ENCODE peak calls at places on chromosomes 16 and 17, in four cellular contexts. Z is prostate gland, F is transverse colon, N is suprapubic skin. A is an unnamed sample.

GRCh38 chr16:86946396-86946795 is 368.0 kb downstream of the FOXL1 start:
- DNase-seq in Z (no peak), F (no peak), N (no peak), A (no peak)

GRCh38 chr16:2026461-2027023 is at the start of gene NHERF2:
- DNase-seq in Z (peak), F (peak), N (no peak), A (peak)

GRCh38 chr17:15742051-15742795 is 10.1 kb downstream of the TBC1D26 start:
- DNase-seq in Z (no peak), F (no peak), N (no peak), A (no peak)

GRCh38 chr16:19463468-19464315 is 46.0 kb downstream of the TMC5 start:
- DNase-seq in Z (no peak), F (no peak), N (no peak), A (no peak)

GRCh38 chr17:74431568-74432483 is at the start of gene GPRC5C:
- DNase-seq in Z (peak), F (peak), N (peak), A (peak)

GRCh38 chr16:68093816-68094613 is 8.8 kb downstream of the NFATC3 start:
- DNase-seq in Z (no peak), F (no peak), N (no peak), A (peak)

GRCh38 chr16:19437280-19437679 is 19.6 kb downstream of the TMC5 start:
- DNase-seq in Z (no peak), F (no peak), N (no peak), A (no peak)

GRCh38 chr17:82416771-82417170 is 1.4 kb upstream of the HEXD start:
- DNase-seq in Z (no peak), F (no peak), N (no peak), A (no peak)

GRCh38 chr17:40415390-40415789 is 2.3 kb downstream of the TOP2A start:
- DNase-seq in Z (no peak), F (no peak), N (no peak), A (peak)

GRCh38 chr17:46129302-46129701 is 63.9 kb downstream of the KANSL1 start:
- DNase-seq in Z (no peak), F (no peak), N (no peak), A (no peak)

GRCh38 chr16:85464342-85465305 is 148.5 kb upstream of the GSE1 start:
- DNase-seq in Z (no peak), F (no peak), N (no peak), A (no peak)

GRCh38 chr16:50152386-50152806 is 710 bp upstream of the TENT4B start:
- DNase-seq in Z (peak), F (peak), N (peak), A (peak)

GRCh38 chr17:59365383-59365981 is 34.0 kb downstream of the YPEL2 start:
- DNase-seq in Z (no peak), F (no peak), N (no peak), A (peak)

GRCh38 chr16:1535391-1536291 is 2.2 kb downstream of the TMEM204 start:
- DNase-seq in Z (no peak), F (no peak), N (no peak), A (no peak)

GRCh38 chr16:75402821-75403475 is 30.4 kb downstream of the CFDP1 start:
- DNase-seq in Z (no peak), F (no peak), N (no peak), A (peak)

GRCh38 chr16:26316683-26317464 is 625.1 kb downstream of the HS3ST4 start:
- DNase-seq in Z (no peak), F (no peak), N (no peak), A (peak)

GRCh38 chr16:81530814-81531213 is 86.2 kb downstream of the CMIP start:
- DNase-seq in Z (no peak), F (no peak), N (no peak), A (no peak)

GRCh38 chr17:79915850-79916430 is 76.7 kb upstream of the CBX4 start:
- DNase-seq in Z (no peak), F (peak), N (no peak), A (peak)

GRCh38 chr17:34665150-34665802 is 85.9 kb downstream of the TMEM132E start:
- DNase-seq in Z (no peak), F (no peak), N (no peak), A (peak)

GRCh38 chr16:81838794-81839193 is 59.7 kb downstream of the PLCG2 start:
- DNase-seq in Z (no peak), F (no peak), N (no peak), A (peak)

GRCh38 chr17:70184770-70185169 is 15.4 kb downstream of the KCNJ2 start:
- DNase-seq in Z (no peak), F (no peak), N (no peak), A (no peak)

GRCh38 chr17:64458756-64459155 is 9.8 kb downstream of the MILR1 start:
- DNase-seq in Z (no peak), F (no peak), N (no peak), A (no peak)

GRCh38 chr17:33751702-33752065 is 458.6 kb upstream of the ASIC2 start:
- DNase-seq in Z (no peak), F (no peak), N (no peak), A (no peak)

GRCh38 chr16:81831722-81832126 is 52.6 kb downstream of the PLCG2 start:
- DNase-seq in Z (peak), F (peak), N (no peak), A (peak)

GRCh38 chr17:61455754-61456681 is 3.8 kb downstream of the TBX4 start:
- DNase-seq in Z (no peak), F (no peak), N (peak), A (no peak)

GRCh38 chr16:19309178-19309577 is 23.6 kb downstream of the CLEC19A start:
- DNase-seq in Z (no peak), F (no peak), N (no peak), A (no peak)

GRCh38 chr17:9162275-9162985 is 141.1 kb downstream of the NTN1 start:
- DNase-seq in Z (no peak), F (no peak), N (no peak), A (no peak)

GRCh38 chr17:4204676-4205075 is 59.1 kb downstream of the ANKFY1 start:
- DNase-seq in Z (peak), F (peak), N (peak), A (no peak)

GRCh38 chr16:1909661-1910231 is 8.5 kb downstream of the HS3ST6 start:
- DNase-seq in Z (no peak), F (peak), N (no peak), A (peak)

GRCh38 chr17:78343099-78343432 is 16.8 kb downstream of the SOCS3 start:
- DNase-seq in Z (no peak), F (peak), N (peak), A (peak)

GRCh38 chr17:73192894-73193701 is at the start of gene COG1:
- DNase-seq in Z (peak), F (peak), N (peak), A (peak)

GRCh38 chr16:15593235-15593634 is 49.7 kb downstream of the MARF1 start:
- DNase-seq in Z (no peak), F (no peak), N (no peak), A (peak)

GRCh38 chr16:87657621-87658192 is 55.4 kb downstream of the JPH3 start:
- DNase-seq in Z (no peak), F (no peak), N (no peak), A (peak)

DNA sequence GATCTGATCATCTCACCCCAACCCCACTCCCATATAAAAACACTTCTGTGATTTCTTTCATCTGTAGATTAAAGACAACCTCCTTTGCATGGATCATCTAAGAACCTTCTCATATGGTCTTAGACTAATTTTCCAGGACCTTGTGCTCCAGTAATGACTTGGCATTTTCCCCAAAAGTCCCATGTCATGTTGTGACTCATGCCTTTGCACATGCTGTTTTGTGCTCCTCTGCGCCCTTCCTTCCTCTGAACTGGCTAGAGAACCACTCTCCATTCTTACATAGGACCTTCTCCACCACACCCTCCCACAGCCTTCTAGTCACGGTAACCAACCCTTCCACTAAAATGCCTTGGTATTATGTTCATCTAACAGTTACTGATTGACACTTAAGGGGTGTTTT is 99.5 kb upstream of the AXIN2 start:
- DNase-seq in Z (no peak), F (no peak), N (no peak), A (peak)
- TF ChIP-seq CTCF in Z (no peak), F (no peak), N (no peak), A (no peak)

GRCh38 chr17:30290696-30291570 is 811 bp downstream of the BLMH start:
- DNase-seq in Z (peak), F (peak), N (peak), A (peak)
- TF ChIP-seq POLR2A in Z (no peak), F (no peak), N (no peak), A (no peak)

GRCh38 chr17:67994827-67995567 is 1.3 kb downstream of the C17orf58 start:
- DNase-seq in Z (peak), F (no peak), N (no peak), A (peak)

GRCh38 chr17:67993998-67994361 is 2.3 kb downstream of the C17orf58 start:
- DNase-seq in Z (no peak), F (no peak), N (peak), A (no peak)

GRCh38 chr17:67995568-67996191 is 589 bp downstream of the C17orf58 start:
- DNase-seq in Z (peak), F (peak), N (peak), A (peak)

GRCh38 chr17:67992541-67993152 is 3.6 kb downstream of the C17orf58 start:
- DNase-seq in Z (peak), F (no peak), N (no peak), A (no peak)

GRCh38 chr17:67993153-67993997 is 2.9 kb downstream of the C17orf58 start:
- DNase-seq in Z (peak), F (peak), N (peak), A (peak)
- TF ChIP-seq CTCF in Z (peak), F (no peak), N (no peak), A (no peak)

GRCh38 chr17:5488752-5489151 is 2.4 kb downstream of the MIS12 start:
- DNase-seq in Z (peak), F (no peak), N (no peak), A (no peak)

GRCh38 chr17:5486206-5487124 is at the start of gene MIS12:
- DNase-seq in Z (peak), F (peak), N (peak), A (peak)

GRCh38 chr17:5481451-5481850 is 4.5 kb downstream of the DERL2 start:
- DNase-seq in Z (no peak), F (no peak), N (no peak), A (no peak)

DNA sequence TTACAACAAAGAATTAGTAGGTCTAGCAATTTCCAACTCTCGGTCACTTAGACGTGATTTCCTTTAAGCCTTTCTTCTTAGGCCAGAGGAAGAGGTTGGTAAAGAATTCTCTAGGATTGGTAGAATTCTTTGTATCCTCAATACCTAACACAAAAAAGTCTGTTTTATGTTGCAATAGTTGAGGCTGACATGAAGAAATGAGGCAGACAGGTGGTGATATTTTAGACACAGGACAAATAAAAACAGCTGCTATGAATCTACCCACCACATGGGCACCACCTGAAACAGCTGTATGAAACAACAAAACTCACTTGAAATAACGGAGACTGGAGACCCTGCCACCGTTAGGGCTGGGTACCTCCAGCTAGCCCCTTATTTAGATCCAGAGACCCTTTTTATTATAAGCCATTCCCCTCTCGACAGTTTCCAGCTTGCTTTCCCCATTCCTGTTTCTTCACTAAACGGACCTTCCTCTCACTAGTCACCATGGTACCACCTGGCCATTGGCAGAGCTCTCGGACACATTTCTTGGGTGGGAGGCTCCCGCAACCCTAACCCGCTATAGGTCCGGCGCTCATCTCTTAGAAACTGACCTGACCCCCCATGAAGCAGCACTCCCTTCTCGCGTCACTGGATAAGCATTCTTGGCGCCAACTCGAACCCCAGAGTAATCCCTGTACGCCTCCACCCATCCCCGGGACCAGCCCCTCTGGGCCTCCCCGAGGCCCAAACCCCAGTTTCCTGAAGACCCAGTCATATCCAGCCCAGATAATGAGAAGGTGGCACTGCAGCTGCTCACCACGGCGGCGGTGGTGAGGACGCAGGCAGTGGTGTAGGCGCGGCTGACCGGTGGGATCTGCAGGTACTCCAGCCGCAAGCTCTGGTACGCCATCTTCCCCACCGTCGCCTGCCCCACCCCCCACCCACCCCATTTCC is at the start of gene DERL2:
- DNase-seq in Z (peak), F (no peak), N (no peak), A (peak)
- TF ChIP-seq POLR2A in Z (no peak), F (no peak), N (peak), A (no peak)

DNA sequence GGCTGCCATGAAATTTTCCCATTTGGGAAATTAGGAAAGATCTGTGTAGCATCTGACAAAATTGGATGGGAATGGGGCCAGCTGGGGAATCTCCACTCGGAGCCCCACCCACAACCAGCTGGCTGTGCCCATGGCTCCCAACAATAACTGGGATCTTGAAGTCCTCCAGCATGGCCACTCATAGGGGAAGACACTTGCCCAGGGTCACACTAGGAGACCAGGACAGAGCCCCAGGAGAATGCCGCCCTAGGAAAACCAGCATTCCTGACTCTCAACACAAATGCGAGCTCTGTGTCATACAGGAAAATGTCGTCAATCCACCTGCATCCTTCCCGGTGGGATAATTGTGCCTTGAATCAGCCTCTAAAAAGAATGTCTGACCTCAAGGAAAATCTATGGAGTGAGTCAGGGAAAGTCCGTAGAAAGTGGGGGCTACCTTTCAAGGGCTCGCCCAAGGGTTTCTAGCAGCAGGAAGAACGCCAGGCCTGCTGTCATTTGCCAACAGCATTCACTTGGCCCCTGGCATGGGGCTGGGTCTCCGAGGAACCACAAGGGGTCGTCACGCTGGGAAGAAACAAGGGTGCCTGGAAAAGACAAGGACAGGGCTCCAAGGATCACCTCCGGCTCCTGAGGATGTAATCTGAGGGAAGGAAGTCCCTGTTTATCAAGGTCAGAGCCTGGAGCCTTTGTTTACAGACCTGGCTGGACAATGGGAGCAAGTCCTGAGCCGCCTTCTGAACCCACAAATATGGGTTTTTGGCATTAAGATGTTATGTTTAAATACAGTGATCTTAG is 15.9 kb downstream of the CDH5 start:
- DNase-seq in Z (no peak), F (no peak), N (no peak), A (no peak)
- TF ChIP-seq CTCF in Z (no peak), F (no peak), N (no peak), A (no peak)

GRCh38 chr16:10927497-10928112 is 14.7 kb downstream of the DEXI start:
- DNase-seq in Z (no peak), F (no peak), N (no peak), A (no peak)

GRCh38 chr16:10923650-10924214 is 18.5 kb downstream of the DEXI start:
- DNase-seq in Z (no peak), F (peak), N (no peak), A (no peak)

GRCh38 chr16:10926867-10927266 is 15.4 kb downstream of the DEXI start:
- DNase-seq in Z (no peak), F (no peak), N (no peak), A (no peak)

GRCh38 chr16:10923146-10923649 is 19.1 kb downstream of the DEXI start:
- DNase-seq in Z (no peak), F (no peak), N (no peak), A (no peak)

GRCh38 chr16:10926094-10926493 is 16.2 kb downstream of the DEXI start:
- DNase-seq in Z (no peak), F (no peak), N (no peak), A (no peak)
- TF ChIP-seq POLR2A in Z (no peak), F (no peak), N (no peak), A (no peak)

DNA sequence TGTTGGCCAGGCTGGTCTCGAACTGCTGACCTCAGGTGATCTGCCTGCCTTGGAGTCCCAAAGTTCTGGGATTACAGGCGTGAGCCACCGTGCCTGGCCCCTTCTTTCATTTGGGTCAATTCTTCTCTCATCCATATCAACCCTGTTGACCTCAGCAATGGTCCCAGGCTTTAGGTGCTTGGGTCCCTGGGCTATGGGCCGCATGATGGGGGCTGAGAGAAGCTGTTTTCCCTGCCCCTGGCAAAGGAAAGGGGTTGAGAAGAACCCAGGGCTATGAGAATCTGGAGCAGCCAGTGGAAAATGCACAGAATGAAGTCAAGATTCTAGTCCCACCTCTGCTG is 90.2 kb upstream of the TOB1 start:
- DNase-seq in Z (no peak), F (no peak), N (no peak), A (no peak)
- TF ChIP-seq CTCF in Z (no peak), F (no peak), N (no peak), A (no peak)

GRCh38 chr16:55510185-55510805 is 1.4 kb downstream of the LPCAT2 start:
- DNase-seq in Z (no peak), F (no peak), N (no peak), A (peak)

GRCh38 chr16:55506708-55507107 is 2.2 kb upstream of the LPCAT2 start:
- DNase-seq in Z (no peak), F (no peak), N (no peak), A (no peak)

GRCh38 chr16:55508271-55508921 is 476 bp upstream of the LPCAT2 start:
- DNase-seq in Z (no peak), F (no peak), N (no peak), A (peak)

GRCh38 chr16:55506083-55506482 is 2.8 kb upstream of the LPCAT2 start:
- DNase-seq in Z (no peak), F (no peak), N (no peak), A (no peak)

DNA sequence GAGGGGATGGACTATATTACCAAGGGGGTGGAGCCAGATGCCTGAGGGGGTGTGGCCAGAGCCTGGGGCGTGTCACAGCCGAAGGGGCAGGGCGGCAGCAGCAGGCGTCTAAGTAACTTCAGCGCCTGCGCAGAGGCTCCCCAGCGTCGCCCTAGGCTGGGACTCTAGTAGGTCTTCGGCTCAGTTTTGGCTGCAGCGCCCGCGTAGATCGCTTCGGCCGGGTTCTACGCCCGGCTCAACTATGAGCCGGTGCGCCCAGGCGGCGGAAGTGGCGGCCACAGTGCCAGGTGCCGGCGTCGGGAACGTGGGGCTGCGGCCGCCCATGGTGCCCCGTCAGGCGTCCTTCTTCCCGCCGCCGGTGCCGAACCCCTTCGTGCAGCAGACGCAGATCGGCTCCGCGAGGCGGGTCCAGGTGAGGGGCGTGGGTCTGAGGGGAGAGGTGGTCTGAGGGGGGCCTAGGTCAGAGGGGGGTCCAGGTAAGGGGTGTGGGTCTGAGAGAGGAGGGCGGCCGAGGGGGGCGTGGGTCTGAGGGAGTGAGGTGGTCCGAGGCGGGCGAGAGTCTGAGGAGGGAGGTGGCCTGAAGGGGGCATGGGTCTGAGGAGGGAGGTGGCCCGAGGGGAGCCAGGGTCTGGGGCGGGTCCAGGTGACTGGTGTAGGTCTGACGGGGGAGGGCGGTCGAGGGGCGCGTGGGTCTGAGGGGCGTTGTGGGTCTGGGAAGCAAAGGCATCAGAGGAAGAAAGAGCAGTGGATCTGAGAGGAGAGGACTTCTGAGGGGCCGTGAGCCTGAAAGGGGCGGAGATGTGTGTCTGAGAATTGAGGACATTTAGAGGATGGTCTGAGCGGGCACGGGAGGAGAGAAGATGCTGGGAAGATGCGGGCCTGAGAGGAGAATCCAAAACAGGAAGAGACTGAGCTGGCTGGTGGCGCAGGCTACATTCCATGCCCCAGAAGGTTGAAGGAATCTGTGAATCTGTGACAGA is at the start of gene LPCAT2:
- DNase-seq in Z (peak), F (peak), N (peak), A (peak)
- TF ChIP-seq POLR2A in Z (peak), F (peak), N (no peak), A (peak)

A was measured in NB4.